ENCODE peak calls at places on chromosome 12, in five cellular contexts. Q is NCI-H345, B is tibial nerve, W is T1000, Y is RCC 7860. M is an unnamed sample.

GRCh38 chr12:74235342-74235741 is 302.3 kb upstream of the ATXN7L3B start:
- DNase-seq in Q (no peak), B (no peak), W (no peak), Y (no peak), M (no peak)

GRCh38 chr12:116885496-116885895 is 4.3 kb upstream of the HRK start:
- DNase-seq in Q (no peak), B (no peak), W (no peak), Y (no peak), M (no peak)

GRCh38 chr12:18261273-18261672 is at the start of gene PIK3C2G:
- DNase-seq in Q (peak; percentile 51), B (no peak), W (no peak), Y (no peak), M (no peak)

GRCh38 chr12:1373887-1374286 is 220.5 kb downstream of the FBXL14 start:
- DNase-seq in Q (no peak), B (no peak), W (no peak), Y (no peak), M (no peak)

GRCh38 chr12:62722971-62723680 is 211.8 kb downstream of the PPM1H start:
- DNase-seq in Q (peak; percentile 74), B (no peak), W (no peak), Y (no peak), M (no peak)

GRCh38 chr12:3641428-3641883 is 111.5 kb downstream of the CRACR2A start:
- DNase-seq in Q (no peak), B (peak; percentile 52), W (peak; percentile 10), Y (peak; percentile 13), M (no peak)

GRCh38 chr12:104886418-104887401 is 71.4 kb downstream of the SLC41A2 start:
- DNase-seq in Q (peak; percentile 22), B (no peak), W (no peak), Y (no peak), M (no peak)

GRCh38 chr12:68178184-68178583 is 18.6 kb upstream of the IFNG start:
- DNase-seq in Q (no peak), B (no peak), W (no peak), Y (no peak), M (no peak)

GRCh38 chr12:124294686-124295315 is at the start of gene RFLNA:
- DNase-seq in Q (no peak), B (no peak), W (no peak), Y (no peak), M (no peak)

GRCh38 chr12:103387385-103387784 is 108.4 kb downstream of the C12orf42 start:
- DNase-seq in Q (peak; percentile 95), B (no peak), W (no peak), Y (no peak), M (no peak)

GRCh38 chr12:116955382-116956021 is 44.8 kb downstream of the FBXW8 start:
- DNase-seq in Q (no peak), B (no peak), W (no peak), Y (peak; percentile 14), M (no peak)

GRCh38 chr12:6925543-6926279 is 2.0 kb upstream of the ATN1 start:
- DNase-seq in Q (peak; percentile 32), B (peak; percentile 52), W (no peak), Y (peak; percentile 75), M (peak; percentile 70)

GRCh38 chr12:52413787-52414345 is 7.7 kb upstream of the KRT82 start:
- DNase-seq in Q (no peak), B (no peak), W (no peak), Y (no peak), M (no peak)

GRCh38 chr12:115866909-115867525 is 410.5 kb downstream of the MED13L start:
- DNase-seq in Q (peak; percentile 62), B (no peak), W (no peak), Y (no peak), M (no peak)

GRCh38 chr12:56308714-56309113 is 7.1 kb downstream of the CNPY2 start:
- DNase-seq in Q (no peak), B (no peak), W (no peak), Y (no peak), M (no peak)

GRCh38 chr12:93587601-93588000 is 15.1 kb downstream of the SOCS2 start:
- DNase-seq in Q (no peak), B (no peak), W (no peak), Y (no peak), M (no peak)

GRCh38 chr12:114685869-114686268 is 1.9 kb upstream of the TBX3 start:
- DNase-seq in Q (no peak), B (no peak), W (no peak), Y (no peak), M (no peak)

GRCh38 chr12:104788848-104789271 is 169.2 kb downstream of the SLC41A2 start:
- DNase-seq in Q (peak; percentile 13), B (no peak), W (no peak), Y (no peak), M (no peak)

GRCh38 chr12:45303955-45304354 is 88.1 kb downstream of the ANO6 start:
- DNase-seq in Q (no peak), B (no peak), W (no peak), Y (no peak), M (no peak)

GRCh38 chr12:47155457-47156166 is 75.9 kb upstream of the AMIGO2 start:
- DNase-seq in Q (no peak), B (no peak), W (no peak), Y (no peak), M (no peak)

GRCh38 chr12:53252349-53252916 is 15.7 kb upstream of the ESPL1 start:
- DNase-seq in Q (peak; percentile 32), B (no peak), W (no peak), Y (no peak), M (no peak)

GRCh38 chr12:59425798-59426197 is 170.0 kb upstream of the SLC16A7 start:
- DNase-seq in Q (no peak), B (no peak), W (no peak), Y (no peak), M (no peak)

GRCh38 chr12:83574142-83574541 is 887.4 kb downstream of the TMTC2 start:
- DNase-seq in Q (no peak), B (no peak), W (no peak), Y (no peak), M (no peak)

GRCh38 chr12:449203-449602 is 10.5 kb upstream of the B4GALNT3 start:
- DNase-seq in Q (no peak), B (no peak), W (no peak), Y (no peak), M (no peak)

GRCh38 chr12:79302171-79302841 is 388.5 kb downstream of the PAWR start:
- DNase-seq in Q (no peak), B (no peak), W (no peak), Y (no peak), M (no peak)

GRCh38 chr12:105860556-105861207 is 278.1 kb downstream of the NUAK1 start:
- DNase-seq in Q (peak; percentile 96), B (no peak), W (no peak), Y (no peak), M (no peak)

GRCh38 chr12:48980953-48981756 is 3.0 kb downstream of the WNT1 start:
- DNase-seq in Q (no peak), B (no peak), W (no peak), Y (no peak), M (no peak)

GRCh38 chr12:116495260-116495659 is 63.9 kb upstream of the MAP1LC3B2 start:
- DNase-seq in Q (no peak), B (no peak), W (peak; percentile 25), Y (peak; percentile 90), M (peak; percentile 20)

GRCh38 chr12:31317471-31318397 is 8.2 kb downstream of the SINHCAF start:
- DNase-seq in Q (no peak), B (no peak), W (no peak), Y (no peak), M (no peak)

GRCh38 chr12:55724226-55724939 is 4.2 kb downstream of the RDH5 start:
- DNase-seq in Q (peak; percentile 39), B (peak; percentile 63), W (no peak), Y (no peak), M (peak; percentile 82)

GRCh38 chr12:82919365-82920054 is 232.8 kb downstream of the TMTC2 start:
- DNase-seq in Q (no peak), B (no peak), W (no peak), Y (no peak), M (no peak)

M was measured in gastrocnemius medialis.